ENCODE peak calls at places on chromosomes 13 and 19, in seven cellular contexts. One of them, this sample, is unnamed.

GRCh38 chr13:37023871-37024270 is 23.3 kb downstream of the EXOSC8 start:
- DNase-seq in tibial nerve: no peak
- DNase-seq in esophagus muscularis mucosa: no peak
- DNase-seq in GM10248: no peak
- DNase-seq in OCI-LY7: no peak
- DNase-seq in MCF 10A: peak
- DNase-seq in endodermal cell: no peak
- DNase-seq in this sample: no peak

GRCh38 chr13:95902736-95903135 is 150.5 kb downstream of the UGGT2 start:
- DNase-seq in OCI-LY7: no peak
- DNase-seq in MCF 10A: no peak
- DNase-seq in tibial nerve: no peak
- DNase-seq in esophagus muscularis mucosa: no peak
- DNase-seq in GM10248: no peak
- DNase-seq in endodermal cell: no peak
- DNase-seq in this sample: no peak

GRCh38 chr19:6259312-6259861 is 20.4 kb downstream of the MLLT1 start:
- DNase-seq in endodermal cell: no peak
- DNase-seq in esophagus muscularis mucosa: no peak
- DNase-seq in MCF 10A: no peak
- DNase-seq in GM10248: no peak
- DNase-seq in tibial nerve: no peak
- DNase-seq in OCI-LY7: no peak
- DNase-seq in this sample: no peak

GRCh38 chr13:20388184-20388583 is 137.5 kb downstream of the CRYL1 start:
- DNase-seq in endodermal cell: peak
- DNase-seq in OCI-LY7: no peak
- DNase-seq in MCF 10A: no peak
- DNase-seq in GM10248: no peak
- DNase-seq in esophagus muscularis mucosa: no peak
- DNase-seq in tibial nerve: no peak
- DNase-seq in this sample: no peak

GRCh38 chr19:43447655-43448054 is 17.8 kb downstream of the LYPD3 start:
- DNase-seq in tibial nerve: no peak
- DNase-seq in esophagus muscularis mucosa: no peak
- DNase-seq in GM10248: no peak
- DNase-seq in endodermal cell: no peak
- DNase-seq in OCI-LY7: no peak
- DNase-seq in MCF 10A: no peak
- DNase-seq in this sample: no peak

GRCh38 chr13:41561179-41561578 is 103.8 kb downstream of the RGCC start:
- DNase-seq in esophagus muscularis mucosa: no peak
- DNase-seq in OCI-LY7: no peak
- DNase-seq in tibial nerve: no peak
- DNase-seq in endodermal cell: no peak
- DNase-seq in GM10248: no peak
- DNase-seq in MCF 10A: no peak
- DNase-seq in this sample: no peak

GRCh38 chr19:53102701-53103140 is 501 bp downstream of the ZNF160 start:
- DNase-seq in MCF 10A: peak
- DNase-seq in endodermal cell: peak
- DNase-seq in tibial nerve: no peak
- DNase-seq in OCI-LY7: peak
- DNase-seq in esophagus muscularis mucosa: no peak
- DNase-seq in GM10248: peak
- DNase-seq in this sample: peak

GRCh38 chr19:344625-345319 is at the start of gene MIER2:
- DNase-seq in esophagus muscularis mucosa: peak
- DNase-seq in GM10248: peak
- DNase-seq in endodermal cell: peak
- DNase-seq in MCF 10A: peak
- DNase-seq in OCI-LY7: peak
- DNase-seq in tibial nerve: peak
- DNase-seq in this sample: peak

GRCh38 chr19:47226426-47227346 is 4.3 kb downstream of the BBC3 start:
- DNase-seq in tibial nerve: peak
- DNase-seq in endodermal cell: no peak
- DNase-seq in esophagus muscularis mucosa: peak
- DNase-seq in GM10248: peak
- DNase-seq in MCF 10A: peak
- DNase-seq in OCI-LY7: peak
- DNase-seq in this sample: peak

GRCh38 chr19:3857449-3858003 is 11.3 kb downstream of the ZFR2 start:
- DNase-seq in endodermal cell: no peak
- DNase-seq in OCI-LY7: peak
- DNase-seq in MCF 10A: no peak
- DNase-seq in esophagus muscularis mucosa: no peak
- DNase-seq in GM10248: peak
- DNase-seq in tibial nerve: no peak
- DNase-seq in this sample: no peak

GRCh38 chr13:27666951-27667350 is 45.3 kb downstream of the POLR1D start:
- DNase-seq in GM10248: no peak
- DNase-seq in tibial nerve: no peak
- DNase-seq in esophagus muscularis mucosa: no peak
- DNase-seq in OCI-LY7: no peak
- DNase-seq in MCF 10A: no peak
- DNase-seq in endodermal cell: no peak
- DNase-seq in this sample: no peak

GRCh38 chr13:27663947-27664346 is 42.3 kb downstream of the POLR1D start:
- DNase-seq in tibial nerve: no peak
- DNase-seq in GM10248: no peak
- DNase-seq in esophagus muscularis mucosa: no peak
- DNase-seq in endodermal cell: peak
- DNase-seq in MCF 10A: no peak
- DNase-seq in OCI-LY7: no peak
- DNase-seq in this sample: no peak

GRCh38 chr13:27662738-27663470 is 41.2 kb downstream of the POLR1D start:
- DNase-seq in GM10248: no peak
- DNase-seq in endodermal cell: no peak
- DNase-seq in esophagus muscularis mucosa: no peak
- DNase-seq in OCI-LY7: no peak
- DNase-seq in MCF 10A: no peak
- DNase-seq in tibial nerve: no peak
- DNase-seq in this sample: no peak

GRCh38 chr13:27665761-27666160 is 44.1 kb downstream of the POLR1D start:
- DNase-seq in MCF 10A: no peak
- DNase-seq in endodermal cell: no peak
- DNase-seq in GM10248: no peak
- DNase-seq in OCI-LY7: no peak
- DNase-seq in tibial nerve: no peak
- DNase-seq in esophagus muscularis mucosa: no peak
- DNase-seq in this sample: no peak

GRCh38 chr13:27665333-27665732 is 43.6 kb downstream of the POLR1D start:
- DNase-seq in GM10248: no peak
- DNase-seq in esophagus muscularis mucosa: no peak
- DNase-seq in tibial nerve: no peak
- DNase-seq in endodermal cell: no peak
- DNase-seq in OCI-LY7: no peak
- DNase-seq in MCF 10A: no peak
- DNase-seq in this sample: no peak
- TF ChIP-seq CTCF in GM10248: no peak
- TF ChIP-seq CTCF in esophagus muscularis mucosa: peak
- TF ChIP-seq CTCF in tibial nerve: no peak
- TF ChIP-seq CTCF in endodermal cell: peak
- TF ChIP-seq CTCF in OCI-LY7: peak
- TF ChIP-seq CTCF in MCF 10A: peak
- TF ChIP-seq CTCF in this sample: no peak

DNA sequence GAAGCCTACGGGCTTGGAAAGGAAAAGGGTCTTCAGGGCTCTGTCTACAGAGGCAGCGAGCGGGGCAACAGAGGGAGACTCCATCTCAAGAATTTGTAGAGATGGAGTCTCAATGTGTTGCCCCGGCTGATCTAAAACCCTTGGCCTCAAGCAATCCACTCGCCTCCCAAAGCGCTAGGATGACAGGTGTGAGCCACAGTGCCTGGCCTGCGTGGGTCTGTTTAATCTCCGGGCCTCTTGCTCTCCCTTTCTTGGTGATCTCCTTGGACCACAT is 8.1 kb downstream of the RPS9 start:
- DNase-seq in tibial nerve: no peak
- DNase-seq in MCF 10A: peak
- DNase-seq in endodermal cell: no peak
- DNase-seq in esophagus muscularis mucosa: no peak
- DNase-seq in GM10248: no peak
- DNase-seq in OCI-LY7: no peak
- DNase-seq in this sample: no peak
- TF ChIP-seq CTCF in tibial nerve: no peak
- TF ChIP-seq CTCF in MCF 10A: no peak
- TF ChIP-seq CTCF in endodermal cell: no peak
- TF ChIP-seq CTCF in esophagus muscularis mucosa: no peak
- TF ChIP-seq CTCF in GM10248: no peak
- TF ChIP-seq CTCF in OCI-LY7: no peak
- TF ChIP-seq CTCF in this sample: no peak

GRCh38 chr13:112061367-112062046 is 5.4 kb upstream of the SOX1 start:
- DNase-seq in tibial nerve: no peak
- DNase-seq in endodermal cell: peak
- DNase-seq in esophagus muscularis mucosa: no peak
- DNase-seq in OCI-LY7: no peak
- DNase-seq in MCF 10A: no peak
- DNase-seq in GM10248: no peak
- DNase-seq in this sample: no peak

GRCh38 chr13:112063807-112064206 is 3.1 kb upstream of the SOX1 start:
- DNase-seq in MCF 10A: no peak
- DNase-seq in GM10248: no peak
- DNase-seq in OCI-LY7: no peak
- DNase-seq in endodermal cell: no peak
- DNase-seq in esophagus muscularis mucosa: no peak
- DNase-seq in tibial nerve: no peak
- DNase-seq in this sample: no peak

GRCh38 chr13:112062047-112062618 is 4.8 kb upstream of the SOX1 start:
- DNase-seq in endodermal cell: peak
- DNase-seq in esophagus muscularis mucosa: no peak
- DNase-seq in GM10248: no peak
- DNase-seq in MCF 10A: no peak
- DNase-seq in OCI-LY7: no peak
- DNase-seq in tibial nerve: no peak
- DNase-seq in this sample: no peak

GRCh38 chr13:112063309-112063626 is 3.7 kb upstream of the SOX1 start:
- DNase-seq in MCF 10A: no peak
- DNase-seq in OCI-LY7: no peak
- DNase-seq in tibial nerve: no peak
- DNase-seq in endodermal cell: no peak
- DNase-seq in GM10248: no peak
- DNase-seq in esophagus muscularis mucosa: no peak
- DNase-seq in this sample: no peak

GRCh38 chr13:112062619-112063308 is 4.2 kb upstream of the SOX1 start:
- DNase-seq in OCI-LY7: no peak
- DNase-seq in tibial nerve: no peak
- DNase-seq in endodermal cell: peak
- DNase-seq in MCF 10A: no peak
- DNase-seq in GM10248: no peak
- DNase-seq in esophagus muscularis mucosa: no peak
- DNase-seq in this sample: no peak
- TF ChIP-seq CTCF in OCI-LY7: no peak
- TF ChIP-seq CTCF in tibial nerve: no peak
- TF ChIP-seq CTCF in endodermal cell: peak
- TF ChIP-seq CTCF in MCF 10A: no peak
- TF ChIP-seq CTCF in GM10248: no peak
- TF ChIP-seq CTCF in esophagus muscularis mucosa: no peak
- TF ChIP-seq CTCF in this sample: no peak

GRCh38 chr13:76016799-76017198 is 380.7 kb downstream of the LMO7 start:
- DNase-seq in OCI-LY7: peak
- DNase-seq in tibial nerve: no peak
- DNase-seq in esophagus muscularis mucosa: no peak
- DNase-seq in endodermal cell: peak
- DNase-seq in MCF 10A: peak
- DNase-seq in GM10248: peak
- DNase-seq in this sample: no peak
- TF ChIP-seq CTCF in OCI-LY7: peak
- TF ChIP-seq CTCF in tibial nerve: no peak
- TF ChIP-seq CTCF in esophagus muscularis mucosa: no peak
- TF ChIP-seq CTCF in endodermal cell: peak
- TF ChIP-seq CTCF in MCF 10A: peak
- TF ChIP-seq CTCF in GM10248: peak
- TF ChIP-seq CTCF in this sample: peak

GRCh38 chr13:108086678-108087077 is 128.7 kb downstream of the LIG4 start:
- DNase-seq in esophagus muscularis mucosa: no peak
- DNase-seq in OCI-LY7: no peak
- DNase-seq in MCF 10A: peak
- DNase-seq in GM10248: no peak
- DNase-seq in endodermal cell: peak
- DNase-seq in tibial nerve: no peak
- DNase-seq in this sample: no peak
- TF ChIP-seq CTCF in esophagus muscularis mucosa: no peak
- TF ChIP-seq CTCF in OCI-LY7: peak
- TF ChIP-seq CTCF in MCF 10A: peak
- TF ChIP-seq CTCF in GM10248: no peak
- TF ChIP-seq CTCF in endodermal cell: peak
- TF ChIP-seq CTCF in tibial nerve: no peak
- TF ChIP-seq CTCF in this sample: no peak

DNA sequence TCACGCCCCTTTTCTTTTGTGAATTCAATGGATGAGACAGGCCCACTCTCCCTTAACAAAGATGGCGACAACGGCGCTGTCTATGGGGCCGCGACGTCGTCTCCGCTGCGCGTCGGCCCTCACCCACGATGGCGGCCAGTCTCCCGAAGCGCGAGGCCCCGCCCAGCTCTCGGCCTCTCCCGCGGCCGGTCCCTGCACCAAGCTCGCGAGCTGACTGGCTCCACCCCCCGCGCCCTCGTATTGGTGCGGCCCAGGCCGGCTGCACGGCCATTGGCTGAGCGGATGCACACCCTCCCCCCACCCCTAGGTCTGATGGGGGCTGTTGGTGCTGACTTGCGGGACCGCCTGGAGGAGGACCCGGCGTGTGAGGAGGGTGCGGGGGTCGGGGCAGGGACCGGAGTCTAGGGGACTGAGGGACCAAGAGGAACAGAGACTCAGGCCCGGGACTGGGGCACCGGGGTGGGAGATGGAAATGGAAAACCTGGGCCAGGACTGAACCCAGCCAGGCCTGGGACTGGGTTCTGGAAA is 4.8 kb downstream of the SPHK2 start:
- DNase-seq in GM10248: peak
- DNase-seq in MCF 10A: peak
- DNase-seq in tibial nerve: peak
- DNase-seq in OCI-LY7: peak
- DNase-seq in esophagus muscularis mucosa: peak
- DNase-seq in endodermal cell: peak
- DNase-seq in this sample: peak
- TF ChIP-seq CTCF in GM10248: no peak
- TF ChIP-seq CTCF in MCF 10A: no peak
- TF ChIP-seq CTCF in tibial nerve: no peak
- TF ChIP-seq CTCF in OCI-LY7: no peak
- TF ChIP-seq CTCF in esophagus muscularis mucosa: no peak
- TF ChIP-seq CTCF in endodermal cell: no peak
- TF ChIP-seq CTCF in this sample: no peak

This sample was measured in CD14-positive monocyte.